ENCODE peak calls at places on chromosomes 7 and 10, in eight cellular contexts. L is CD8-positive, alpha-beta memory T cell; Y is NCI-H510A; P is mucosa of gallbladder; H is GM12891; X is stimulated activated CD4-positive, alpha-beta T cell treated with anti-CD3 and anti-CD28 coated beads, Interleukin-1b, Interleukin-23, amount 100 ng/mL, for 1 hour; V is HuH-7.5; B is ELF-1. T is an unnamed sample.

GRCh38 chr7:102042016-102042656 is 224.7 kb downstream of the CUX1 start:
- DNase-seq in P (no peak), V (no peak), Y (no peak), H (no peak), L (no peak), B (no peak), X (no peak), T (no peak)

GRCh38 chr10:33638401-33638800 is 303.9 kb upstream of the NRP1 start:
- DNase-seq in Y (no peak), L (no peak), H (no peak), B (no peak), X (no peak), V (no peak), P (no peak), T (no peak)

GRCh38 chr7:73669316-73669715 is 1.7 kb downstream of the VPS37D start:
- DNase-seq in H (no peak), B (no peak), Y (no peak), X (no peak), P (no peak), L (no peak), V (no peak), T (no peak)

GRCh38 chr7:125504848-125505247 is 575.2 kb upstream of the POT1 start:
- DNase-seq in L (no peak), V (no peak), B (peak), X (no peak), H (no peak), Y (no peak), P (no peak), T (no peak)

GRCh38 chr10:1120761-1121160 is 64.6 kb downstream of the WDR37 start:
- DNase-seq in H (no peak), B (no peak), X (no peak), V (no peak), L (no peak), Y (no peak), P (no peak), T (no peak)

GRCh38 chr10:123859651-123860045 is 32.0 kb downstream of the CPXM2 start:
- DNase-seq in P (no peak), Y (no peak), V (no peak), B (no peak), H (no peak), X (no peak), L (no peak), T (no peak)

GRCh38 chr10:72016608-72017310 is 52.6 kb downstream of the CHST3 start:
- DNase-seq in B (no peak), H (no peak), X (no peak), Y (no peak), V (no peak), P (no peak), L (no peak), T (no peak)

GRCh38 chr7:73507556-73507955 is 14.5 kb downstream of the BAZ1B start:
- DNase-seq in Y (no peak), P (no peak), V (no peak), X (no peak), B (no peak), L (no peak), H (no peak), T (no peak)

GRCh38 chr7:21251166-21251806 is 176.6 kb upstream of the SP4 start:
- DNase-seq in H (no peak), V (peak), L (no peak), B (no peak), X (no peak), Y (no peak), P (peak), T (no peak)

GRCh38 chr7:5077740-5078139 is 32.1 kb downstream of the RBAK start:
- DNase-seq in X (no peak), H (no peak), Y (no peak), P (no peak), B (no peak), L (no peak), V (no peak), T (no peak)

GRCh38 chr10:95552680-95553342 is 8.4 kb downstream of the SORBS1 start:
- DNase-seq in H (no peak), V (no peak), X (no peak), B (peak), P (no peak), L (no peak), Y (no peak), T (no peak)

GRCh38 chr10:3186365-3186764 is 13.8 kb upstream of the PITRM1 start:
- DNase-seq in P (no peak), B (no peak), H (no peak), L (no peak), V (no peak), X (no peak), Y (no peak), T (no peak)

GRCh38 chr7:22876986-22877729 is 54.5 kb upstream of the TOMM7 start:
- DNase-seq in H (no peak), V (no peak), L (no peak), Y (no peak), B (peak), X (no peak), P (no peak), T (no peak)

GRCh38 chr7:82050792-82051191 is 280.9 kb upstream of the HGF start:
- DNase-seq in V (no peak), B (no peak), Y (no peak), H (no peak), L (no peak), P (no peak), X (no peak), T (no peak)

GRCh38 chr7:83550100-83550499 is 98.8 kb downstream of the SEMA3E start:
- DNase-seq in X (no peak), L (no peak), V (no peak), H (no peak), P (no peak), Y (no peak), B (no peak), T (no peak)

GRCh38 chr10:88661018-88661417 is 3.2 kb upstream of the LIPF start:
- DNase-seq in L (no peak), Y (no peak), H (no peak), P (no peak), X (no peak), V (no peak), B (no peak), T (no peak)

GRCh38 chr7:122248472-122248871 is 56.1 kb downstream of the FEZF1 start:
- DNase-seq in X (no peak), L (no peak), Y (no peak), B (no peak), H (no peak), P (no peak), V (no peak), T (no peak)

GRCh38 chr10:14451341-14451740 is 120.6 kb upstream of the FRMD4A start:
- DNase-seq in V (no peak), L (no peak), P (no peak), H (no peak), Y (no peak), B (no peak), X (no peak), T (no peak)

GRCh38 chr10:51687296-51687695 is 12.1 kb downstream of the CSTF2T start:
- DNase-seq in X (no peak), P (no peak), L (no peak), V (no peak), B (no peak), H (no peak), Y (no peak), T (no peak)

GRCh38 chr10:7720478-7720877 is 17.4 kb downstream of the ITIH2 start:
- DNase-seq in P (no peak), X (no peak), Y (no peak), V (no peak), L (no peak), B (no peak), H (no peak), T (no peak)

GRCh38 chr10:124732931-124733536 is 11.1 kb downstream of the FAM53B start:
- DNase-seq in H (no peak), X (no peak), L (peak), B (peak), V (no peak), Y (no peak), P (no peak), T (no peak)

GRCh38 chr10:79405221-79405994 is 40.0 kb downstream of the ZCCHC24 start:
- DNase-seq in P (no peak), X (no peak), V (no peak), B (peak), Y (peak), H (no peak), L (no peak), T (no peak)

GRCh38 chr7:18978108-18978495 is 139.3 kb downstream of the TWIST1 start:
- DNase-seq in L (no peak), P (no peak), B (no peak), V (no peak), X (no peak), H (no peak), Y (no peak), T (no peak)

GRCh38 chr10:80100861-80101695 is 22.6 kb downstream of the TMEM254 start:
- DNase-seq in Y (peak), L (no peak), P (no peak), B (peak), V (no peak), X (no peak), H (no peak), T (no peak)

GRCh38 chr10:101897633-101898032 is 54.0 kb upstream of the KCNIP2 start:
- DNase-seq in X (no peak), P (no peak), B (no peak), V (no peak), Y (peak), H (no peak), L (no peak), T (no peak)

GRCh38 chr10:91210435-91210834 is 10.0 kb upstream of the PCGF5 start:
- DNase-seq in V (no peak), H (no peak), L (no peak), Y (peak), B (no peak), X (no peak), P (no peak), T (no peak)

GRCh38 chr10:113991091-113991860 is 52.4 kb upstream of the ADRB1 start:
- DNase-seq in B (no peak), V (no peak), X (no peak), P (no peak), L (no peak), Y (no peak), H (no peak), T (no peak)

GRCh38 chr10:131769691-131770090 is 131.1 kb upstream of the PPP2R2D start:
- DNase-seq in V (no peak), B (no peak), H (no peak), P (no peak), L (no peak), Y (no peak), X (no peak), T (no peak)

GRCh38 chr7:139745330-139746143 is 32.3 kb downstream of the HIPK2 start:
- DNase-seq in Y (no peak), H (no peak), L (no peak), B (no peak), P (no peak), V (peak), X (no peak), T (no peak)

GRCh38 chr10:33719005-33719703 is 384.7 kb upstream of the NRP1 start:
- DNase-seq in V (no peak), H (no peak), L (no peak), X (no peak), B (no peak), Y (no peak), P (no peak), T (no peak)

GRCh38 chr10:119305860-119306513 is 98.6 kb downstream of the GRK5 start:
- DNase-seq in B (peak), P (peak), V (no peak), X (peak), H (no peak), L (peak), Y (no peak), T (peak)

GRCh38 chr7:110975476-110975875 is 115.5 kb upstream of the LRRN3 start:
- DNase-seq in X (no peak), H (no peak), P (no peak), Y (no peak), B (no peak), V (no peak), L (no peak), T (no peak)

GRCh38 chr10:5108658-5109416 is 14.6 kb downstream of the AKR1C3 start:
- DNase-seq in V (no peak), H (no peak), Y (no peak), X (no peak), P (no peak), B (no peak), L (no peak), T (no peak)

GRCh38 chr10:131899695-131900349 is 986 bp upstream of the PPP2R2D start:
- DNase-seq in V (no peak), X (no peak), Y (no peak), H (no peak), L (peak), P (no peak), B (no peak), T (no peak)

GRCh38 chr7:115274-115911 is 77.0 kb upstream of the FAM20C start:
- DNase-seq in Y (no peak), V (no peak), L (no peak), H (no peak), P (no peak), X (no peak), B (no peak), T (no peak)